ENCODE peak calls at places on chromosome 2, in five cellular contexts. X is hepatocyte, T is testis, W is nephron progenitor cell, E is AG04449. N is an unnamed sample.

GRCh38 chr2:215912299-215912842 is 101.0 kb downstream of the MREG start:
- DNase-seq in E (no peak), T (no peak), X (no peak), W (no peak), N (no peak)

GRCh38 chr2:104793971-104794370 is 59.9 kb upstream of the POU3F3 start:
- DNase-seq in E (peak), T (no peak), X (no peak), W (no peak), N (no peak)

GRCh38 chr2:228224410-228224809 is 42.9 kb upstream of the SPHKAP start:
- DNase-seq in E (no peak), X (peak), W (no peak), T (no peak), N (no peak)

GRCh38 chr2:9556121-9556869 is 665 bp upstream of the ADAM17 start:
- DNase-seq in W (no peak), X (no peak), T (no peak), E (no peak), N (no peak)

GRCh38 chr2:44268259-44268649 is 7.0 kb upstream of the SLC3A1 start:
- DNase-seq in T (no peak), W (no peak), X (no peak), E (no peak), N (no peak)

GRCh38 chr2:222052934-222053367 is 245.8 kb downstream of the PAX3 start:
- DNase-seq in W (peak), X (no peak), T (no peak), E (no peak), N (no peak)

GRCh38 chr2:177599072-177599688 is 206.6 kb downstream of the AGPS start:
- DNase-seq in X (no peak), E (no peak), W (no peak), T (peak), N (no peak)

GRCh38 chr2:180979086-180979934 is 1.1 kb upstream of the UBE2E3 start:
- DNase-seq in E (peak), T (no peak), X (peak), W (no peak), N (peak)

GRCh38 chr2:230797515-230798495 is 66.9 kb upstream of the ITM2C start:
- DNase-seq in X (no peak), E (no peak), W (no peak), T (no peak), N (no peak)

GRCh38 chr2:118264591-118264990 is 176.3 kb downstream of the INSIG2 start:
- DNase-seq in T (no peak), X (no peak), W (no peak), E (no peak), N (no peak)

GRCh38 chr2:148023861-148024260 is 3.0 kb downstream of the MBD5 start:
- DNase-seq in W (no peak), T (no peak), X (no peak), E (no peak), N (no peak)

GRCh38 chr2:184336688-184337087 is 261.6 kb upstream of the ZNF804A start:
- DNase-seq in W (no peak), T (no peak), X (no peak), E (no peak), N (no peak)

DNA sequence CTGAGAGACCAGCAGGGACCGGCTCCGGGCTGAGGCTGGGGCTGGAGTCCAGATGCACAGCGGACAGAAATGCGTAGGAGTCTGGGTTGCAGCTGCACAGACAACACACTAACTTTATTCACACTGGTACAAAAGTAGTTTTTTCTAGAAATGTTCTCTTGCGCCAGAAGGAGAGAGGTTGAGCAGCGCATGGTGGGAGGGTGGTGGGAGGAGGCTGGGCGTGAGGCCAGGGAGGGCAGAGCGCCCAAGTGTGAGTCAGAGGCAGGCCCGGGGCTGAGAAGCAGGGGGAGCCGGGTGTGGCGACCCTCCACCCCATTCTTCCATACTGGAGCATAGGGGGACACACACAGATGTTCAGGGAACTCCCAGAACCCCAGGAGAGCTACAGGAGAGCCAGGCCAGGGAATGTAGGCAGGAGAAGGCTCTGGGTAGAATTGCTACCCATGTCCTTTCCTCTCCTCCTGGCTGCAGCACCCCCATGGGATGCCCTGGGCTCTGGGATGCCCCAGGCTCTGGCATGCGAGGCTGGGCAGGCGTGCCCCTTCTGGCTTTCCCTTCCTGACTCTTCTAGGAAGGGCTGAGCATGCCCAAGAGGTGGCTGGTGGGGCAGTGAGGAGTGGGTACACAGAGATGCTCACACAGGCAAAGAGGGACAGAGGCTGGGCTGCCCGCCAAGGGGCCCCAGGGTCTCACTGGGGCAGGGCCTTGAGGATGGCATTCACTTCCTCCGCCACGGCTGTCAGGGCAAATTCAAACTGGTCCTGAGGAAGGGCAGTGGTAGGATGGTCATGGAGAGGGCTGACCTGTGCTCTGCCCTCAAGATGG is 10.6 kb downstream of the DNAJB2 start:
- DNase-seq in T (peak), E (peak), X (peak), W (no peak), N (peak)
- TF ChIP-seq CTCF in T (no peak), E (no peak), X (no peak), W (no peak), N (no peak)

DNA sequence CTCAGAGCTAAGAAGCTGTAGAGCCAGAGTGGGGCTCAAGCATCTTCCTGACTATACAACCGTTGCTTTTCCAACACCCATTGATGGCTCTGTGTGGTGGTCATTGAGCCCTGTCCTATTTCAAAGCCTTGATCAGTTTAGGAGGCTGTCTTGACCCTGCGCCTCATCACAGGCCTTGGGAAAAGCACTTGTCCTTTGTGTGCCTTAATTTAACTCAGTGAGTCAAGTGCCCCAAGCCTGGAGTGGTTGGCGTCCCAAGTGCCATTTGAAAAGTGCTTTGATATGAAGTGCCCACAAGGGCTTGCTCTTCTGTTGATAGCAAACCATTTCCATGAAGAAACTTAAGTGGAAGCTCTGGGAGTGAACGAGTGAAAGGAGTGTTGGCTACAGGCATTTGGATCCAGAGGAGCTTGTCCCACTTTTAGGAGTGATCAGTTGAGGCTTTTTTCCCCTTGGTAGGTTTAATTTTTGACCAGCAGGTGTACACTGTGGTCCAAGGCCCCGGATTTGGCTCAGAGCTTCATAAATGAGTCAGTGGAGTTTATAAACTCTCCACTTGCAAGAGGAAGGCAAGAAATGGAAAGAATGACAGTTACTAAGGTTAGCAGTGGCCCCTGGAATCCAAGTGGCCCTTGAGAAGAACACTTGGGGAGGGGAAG is 50.3 kb downstream of the ACTR2 start:
- DNase-seq in W (no peak), E (no peak), X (no peak), T (no peak), N (no peak)
- TF ChIP-seq CTCF in W (no peak), E (no peak), X (no peak), T (no peak), N (peak)

GRCh38 chr2:200396726-200397348 is 90.3 kb downstream of the SPATS2L start:
- DNase-seq in T (no peak), X (peak), W (no peak), E (no peak), N (no peak)

GRCh38 chr2:200399636-200400035 is 93.1 kb downstream of the SPATS2L start:
- DNase-seq in W (no peak), E (no peak), T (no peak), X (no peak), N (no peak)

GRCh38 chr2:200394045-200394444 is 87.6 kb downstream of the SPATS2L start:
- DNase-seq in T (no peak), E (no peak), X (no peak), W (no peak), N (no peak)

GRCh38 chr2:200399046-200399445 is 92.6 kb downstream of the SPATS2L start:
- DNase-seq in E (peak), T (no peak), W (no peak), X (no peak), N (no peak)

GRCh38 chr2:200397785-200398184 is 91.3 kb downstream of the SPATS2L start:
- DNase-seq in T (no peak), W (no peak), E (no peak), X (no peak), N (no peak)
- TF ChIP-seq CTCF in T (no peak), W (no peak), E (no peak), X (no peak), N (peak)

GRCh38 chr2:25297738-25298137 is 44.0 kb downstream of the DNMT3A start:
- DNase-seq in T (no peak), E (no peak), X (no peak), W (peak), N (no peak)
- TF ChIP-seq CTCF in T (no peak), E (no peak), X (no peak), W (no peak), N (no peak)

DNA sequence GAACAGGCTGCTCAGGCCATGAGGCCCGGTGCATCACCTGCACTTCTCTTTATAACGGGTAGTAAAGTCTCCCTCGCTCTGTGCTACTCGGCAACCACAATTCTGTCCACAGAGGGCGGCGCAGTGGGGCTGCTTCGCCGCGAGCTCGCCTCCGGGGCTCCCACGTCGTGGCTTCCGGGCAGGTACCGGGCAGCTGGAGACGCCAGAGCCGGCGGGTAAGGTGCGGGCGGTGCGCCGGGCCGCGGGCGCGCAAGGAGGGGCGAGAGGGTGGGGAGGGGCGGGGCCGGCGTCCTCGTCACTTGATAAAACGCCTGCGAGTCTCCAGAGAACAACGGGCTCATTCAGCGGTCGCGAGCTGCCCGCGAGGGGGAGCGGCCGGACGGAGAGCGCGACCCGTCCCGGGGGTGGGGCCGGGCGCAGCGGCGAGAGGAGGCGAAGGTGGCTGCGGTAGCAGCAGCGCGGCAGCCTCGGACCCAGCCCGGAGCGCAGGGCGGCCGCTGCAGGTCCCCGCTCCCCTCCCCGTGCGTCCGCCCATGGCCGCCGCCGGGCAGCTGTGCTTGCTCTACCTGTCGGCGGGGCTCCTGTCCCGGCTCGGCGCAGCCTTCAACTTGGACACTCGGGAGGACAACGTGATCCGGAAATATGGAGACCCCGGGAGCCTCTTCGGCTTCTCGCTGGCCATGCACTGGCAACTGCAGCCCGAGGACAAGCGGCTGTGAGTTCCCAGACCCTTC is at the start of gene ITGA6:
- DNase-seq in X (peak), W (peak), T (peak), E (no peak), N (no peak)
- TF ChIP-seq CTCF in X (no peak), W (no peak), T (no peak), E (peak), N (peak)